ENCODE peak calls at places on chromosomes 13 and 19, in seven cellular contexts. K is HCT116, G is GM23338, U is hepatocyte, Z is PC-9, P is GM23248, F is MM.1S. E is an unnamed sample.

GRCh38 chr13:26529441-26529840 is 28.0 kb upstream of the WASF3 start:
- DNase-seq in G (peak; percentile 78), P (peak; percentile 66), U (peak; percentile 77), F (peak; percentile 61), Z (peak; percentile 39), K (no peak), E (peak; percentile 60)

GRCh38 chr13:111175948-111176347 is 60.8 kb downstream of the ARHGEF7 start:
- DNase-seq in F (no peak), G (no peak), U (no peak), P (no peak), K (no peak), Z (no peak), E (no peak)

GRCh38 chr13:111117289-111117688 is 2.2 kb downstream of the ARHGEF7 start:
- DNase-seq in P (peak; percentile 53), Z (no peak), F (no peak), K (no peak), U (no peak), G (no peak), E (no peak)

GRCh38 chr19:38690146-38690545 is 42.7 kb downstream of the ACTN4 start:
- DNase-seq in P (no peak), U (no peak), K (no peak), G (no peak), F (no peak), Z (no peak), E (no peak)

GRCh38 chr13:31835932-31836331 is 96.6 kb downstream of the RXFP2 start:
- DNase-seq in Z (no peak), K (no peak), F (no peak), P (peak; percentile 77), G (no peak), U (no peak), E (peak; percentile 49)

GRCh38 chr19:5913739-5914357 is at the start of gene CAPS:
- DNase-seq in K (no peak), Z (peak; percentile 74), U (no peak), F (no peak), P (peak; percentile 88), G (no peak), E (peak; percentile 97)

GRCh38 chr13:35157143-35157755 is 215.2 kb downstream of the NBEA start:
- DNase-seq in P (peak; percentile 64), F (peak; percentile 28), K (peak; percentile 38), Z (no peak), G (peak; percentile 71), U (peak; percentile 62), E (peak; percentile 73)

GRCh38 chr19:37467608-37468090 is 405 bp upstream of the ZNF569 start:
- DNase-seq in G (no peak), F (no peak), P (no peak), Z (no peak), K (no peak), U (no peak), E (no peak)

GRCh38 chr19:30149300-30149699 is 207.3 kb downstream of the URI1 start:
- DNase-seq in U (no peak), K (no peak), Z (no peak), P (no peak), F (no peak), G (no peak), E (no peak)

GRCh38 chr13:47175172-47175806 is 278.4 kb upstream of the HTR2A start:
- DNase-seq in K (no peak), Z (no peak), G (no peak), F (no peak), P (peak; percentile 87), U (no peak), E (peak; percentile 62)

GRCh38 chr19:16588089-16588823 is 16.0 kb upstream of the SLC35E1 start:
- DNase-seq in U (no peak), K (no peak), P (no peak), F (peak; percentile 98), G (peak; percentile 43), Z (no peak), E (no peak)

GRCh38 chr13:79585033-79585432 is 104.1 kb downstream of the NDFIP2 start:
- DNase-seq in K (no peak), P (no peak), U (no peak), F (no peak), Z (no peak), G (no peak), E (no peak)

GRCh38 chr13:29849071-29849541 is 1.3 kb downstream of the UBL3 start:
- DNase-seq in F (peak; percentile 10), U (peak; percentile 40), P (peak; percentile 61), K (no peak), G (peak; percentile 20), Z (no peak), E (peak; percentile 40)

GRCh38 chr19:48565090-48565489 is 13.1 kb downstream of the SULT2B1 start:
- DNase-seq in Z (peak; percentile 85), F (no peak), U (peak; percentile 74), G (no peak), K (no peak), P (peak; percentile 76), E (peak; percentile 57)

GRCh38 chr13:91123456-91124127 is 223.9 kb upstream of the MIR17HG start:
- DNase-seq in Z (no peak), P (no peak), G (peak; percentile 67), F (no peak), U (no peak), K (no peak), E (no peak)

GRCh38 chr13:31749929-31750328 is 10.6 kb downstream of the RXFP2 start:
- DNase-seq in Z (no peak), G (no peak), P (peak; percentile 94), U (no peak), K (no peak), F (no peak), E (peak; percentile 42)

GRCh38 chr19:32708457-32708856 is 11.1 kb upstream of the TDRD12 start:
- DNase-seq in F (no peak), P (no peak), G (no peak), Z (no peak), U (no peak), K (no peak), E (peak; percentile 26)

GRCh38 chr13:77729502-77730221 is 32.2 kb downstream of the SLAIN1 start:
- DNase-seq in U (no peak), F (peak; percentile 67), G (no peak), Z (no peak), K (no peak), P (no peak), E (no peak)

GRCh38 chr13:67107973-67108372 is 122.2 kb downstream of the PCDH9 start:
- DNase-seq in U (no peak), F (no peak), K (no peak), Z (no peak), P (no peak), G (no peak), E (no peak)

GRCh38 chr19:10421240-10421948 is 1.1 kb downstream of the PDE4A start:
- DNase-seq in Z (no peak), K (no peak), F (no peak), G (no peak), U (no peak), P (no peak), E (no peak)

DNA sequence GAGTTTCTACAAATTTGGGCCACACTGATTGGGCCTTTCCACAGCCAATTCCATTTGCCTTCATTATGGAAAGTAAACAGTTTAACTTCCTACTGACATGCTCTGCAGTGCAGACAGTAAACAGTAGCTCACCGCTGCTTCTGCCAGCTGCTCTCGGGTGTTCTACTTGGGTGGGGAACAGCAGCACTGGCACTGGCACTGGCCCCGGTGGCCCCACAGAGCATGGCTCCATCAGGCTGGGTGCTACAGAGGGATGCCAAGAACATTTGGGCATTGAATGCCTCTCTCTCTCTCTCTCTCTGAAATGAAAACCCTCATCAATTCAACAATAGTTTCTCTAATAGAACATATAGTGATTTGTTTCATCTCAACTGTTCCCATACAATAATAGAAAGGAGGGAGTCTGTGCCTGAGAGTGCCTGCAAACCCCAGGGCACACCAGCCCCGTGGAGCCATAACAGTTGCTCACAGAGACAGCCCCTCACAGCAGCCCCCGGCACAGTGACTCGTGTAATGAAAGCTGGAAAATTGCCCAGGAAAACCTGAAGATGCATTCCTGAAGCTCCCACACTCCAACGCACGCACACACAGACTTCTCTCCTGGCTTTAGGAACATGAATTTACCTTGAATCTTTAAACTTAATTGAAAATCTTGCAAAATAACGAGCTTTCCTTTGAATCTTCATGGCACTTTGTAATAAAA is 38.2 kb upstream of the GJB6 start:
- DNase-seq in G (no peak), K (no peak), P (no peak), U (peak; percentile 40), Z (no peak), F (no peak), E (no peak)
- H3K9me2 ChIP-seq in G (no peaks in the 10 kb centered on the region), K (no peaks in the 10 kb centered on the region), P (no peaks in the 10 kb centered on the region), U (no peaks in the 10 kb centered on the region), Z (no peaks in the 10 kb centered on the region), F (no peaks in the 10 kb centered on the region), E (no peaks in the 10 kb centered on the region)

GRCh38 chr19:1758231-1758577 is 4.9 kb downstream of the ONECUT3 start:
- DNase-seq in K (no peak), U (no peak), G (no peak), P (no peak), F (no peak), Z (no peak), E (no peak)
- TF ChIP-seq EZH2 in K (no peak), U (no peak), G (peak; percentile 56), P (peak; percentile 82), F (no peak), Z (no peak), E (no peak)

GRCh38 chr19:2481466-2481865 is 5.5 kb downstream of the GADD45B start:
- DNase-seq in F (no peak), K (no peak), U (no peak), P (no peak), Z (no peak), G (no peak), E (no peak)

GRCh38 chr19:2478324-2478755 is 2.4 kb downstream of the GADD45B start:
- DNase-seq in U (peak; percentile 78), K (no peak), Z (peak; percentile 79), F (peak; percentile 66), G (peak; percentile 78), P (peak; percentile 87), E (peak; percentile 53)

GRCh38 chr19:2478756-2479555 is 3.0 kb downstream of the GADD45B start:
- DNase-seq in K (no peak), G (peak; percentile 89), Z (peak; percentile 60), U (peak; percentile 85), F (peak; percentile 85), P (peak; percentile 94), E (peak; percentile 68)

GRCh38 chr19:2477732-2478191 is 1.8 kb downstream of the GADD45B start:
- DNase-seq in G (no peak), Z (peak; percentile 43), U (peak; percentile 29), F (peak; percentile 56), K (no peak), P (peak; percentile 64), E (peak; percentile 35)

GRCh38 chr19:2479556-2480194 is 3.7 kb downstream of the GADD45B start:
- DNase-seq in U (no peak), Z (no peak), G (no peak), P (peak; percentile 53), F (peak; percentile 53), K (no peak), E (no peak)
- H3K4me3 ChIP-seq in U (no peak overlapping the region), Z (peak overlapping the region; percentile 77), G (peak overlapping the region; percentile 99), P (no peak overlapping the region), F (peak overlapping the region; percentile 97), K (no peak overlapping the region), E (no peak overlapping the region)

GRCh38 chr19:50626011-50626410 is 13.7 kb downstream of the SYT3 start:
- DNase-seq in F (no peak), G (no peak), Z (no peak), K (no peak), U (no peak), P (no peak), E (no peak)
- H3K9me2 ChIP-seq in F (no peaks in the 10 kb centered on the region), G (no peaks in the 10 kb centered on the region), Z (no peaks in the 10 kb centered on the region), K (no peaks in the 10 kb centered on the region), U (no peaks in the 10 kb centered on the region), P (no peaks in the 10 kb centered on the region), E (no peaks in the 10 kb centered on the region)